ENCODE peak calls at places on chromosomes 13 and 19, in eight cellular contexts. K is Peyer's patch, P is body of pancreas, U is PC-3, Q is WERI-Rb-1, W is gastrocnemius medialis, E is uterus, A is fibroblast of lung. B is an unnamed sample.

GRCh38 chr13:110471833-110472162 is 89.7 kb downstream of the RAB20 start:
- DNase-seq in K (peak; percentile 90), W (peak; percentile 68), E (no peak), Q (peak; percentile 75), A (peak; percentile 52), U (no peak), P (no peak), B (peak; percentile 60)

GRCh38 chr19:17090501-17091074 is 15.0 kb downstream of the MYO9B start:
- DNase-seq in Q (no peak), E (no peak), P (no peak), W (no peak), U (no peak), K (peak; percentile 68), A (peak; percentile 73), B (no peak)

GRCh38 chr13:80029170-80029569 is 311.8 kb downstream of the SPRY2 start:
- DNase-seq in A (no peak), E (no peak), K (no peak), P (peak; percentile 32), W (no peak), Q (no peak), U (no peak), B (no peak)

GRCh38 chr19:51096473-51097165 is 11.6 kb downstream of the CTU1 start:
- DNase-seq in E (no peak), Q (no peak), K (no peak), P (no peak), A (no peak), W (no peak), U (peak; percentile 47), B (no peak)

GRCh38 chr13:76884167-76884566 is 2.0 kb downstream of the KCTD12 start:
- DNase-seq in W (no peak), Q (peak; percentile 41), P (no peak), A (peak; percentile 5), U (no peak), E (peak; percentile 50), K (peak; percentile 53), B (peak; percentile 17)

GRCh38 chr13:100069278-100069677 is 19.6 kb upstream of the PCCA start:
- DNase-seq in U (no peak), K (no peak), E (no peak), Q (no peak), A (no peak), W (no peak), P (no peak), B (no peak)

GRCh38 chr19:54188224-54188871 is 1.0 kb downstream of the MBOAT7 start:
- DNase-seq in K (peak; percentile 71), Q (no peak), E (peak; percentile 43), A (peak; percentile 84), W (no peak), U (peak; percentile 54), P (no peak), B (no peak)

GRCh38 chr19:2561895-2562294 is 86.0 kb downstream of the GADD45B start:
- DNase-seq in E (no peak), Q (no peak), K (peak; percentile 75), U (no peak), W (no peak), A (no peak), P (no peak), B (no peak)

GRCh38 chr19:3046621-3047306 is 15.5 kb downstream of the TLE5 start:
- DNase-seq in E (peak; percentile 89), P (peak; percentile 41), W (no peak), Q (peak; percentile 78), K (no peak), A (no peak), U (no peak), B (peak; percentile 39)

GRCh38 chr13:111514646-111515617 is 194.5 kb downstream of the TEX29 start:
- DNase-seq in E (no peak), Q (no peak), W (no peak), K (no peak), P (no peak), A (no peak), U (no peak), B (no peak)

GRCh38 chr13:34883381-34883780 is 58.7 kb upstream of the NBEA start:
- DNase-seq in A (no peak), E (peak; percentile 41), P (no peak), Q (no peak), U (no peak), W (no peak), K (no peak), B (no peak)

GRCh38 chr13:40528881-40529280 is 137.6 kb downstream of the FOXO1 start:
- DNase-seq in Q (no peak), E (no peak), K (no peak), A (no peak), U (no peak), W (no peak), P (no peak), B (no peak)

GRCh38 chr13:44848956-44849748 is 140.1 kb downstream of the NUFIP1 start:
- DNase-seq in E (peak; percentile 71), A (peak; percentile 29), W (no peak), U (no peak), K (no peak), P (no peak), Q (no peak), B (no peak)

GRCh38 chr13:109790071-109790470 is 3.7 kb upstream of the IRS2 start:
- DNase-seq in K (no peak), P (no peak), U (no peak), W (no peak), E (no peak), A (no peak), Q (no peak), B (no peak)

GRCh38 chr19:6274756-6275155 is 5.0 kb downstream of the MLLT1 start:
- DNase-seq in E (no peak), Q (no peak), P (no peak), U (no peak), A (no peak), K (peak; percentile 43), W (peak; percentile 78), B (no peak)
- H3K4me3 ChIP-seq in E (no peak overlapping the region), Q (peak overlapping the region; percentile 2), P (no peak overlapping the region), U (peak overlapping the region; percentile 55), A (peak overlapping the region; percentile 33), K (no peak overlapping the region), W (peak overlapping the region; percentile 15), B (no peak overlapping the region)

GRCh38 chr19:47713046-47714021 is at the start of gene EHD2:
- DNase-seq in U (no peak), P (peak; percentile 71), K (peak; percentile 56), E (peak; percentile 81), Q (no peak), W (peak; percentile 38), A (peak; percentile 69), B (peak; percentile 50)

GRCh38 chr19:47711652-47712239 is 1.5 kb upstream of the EHD2 start:
- DNase-seq in U (no peak), W (no peak), A (no peak), K (no peak), P (no peak), Q (no peak), E (no peak), B (no peak)

GRCh38 chr19:47719047-47719885 is 6.0 kb downstream of the EHD2 start:
- DNase-seq in P (peak; percentile 65), K (peak; percentile 83), A (peak; percentile 98), U (no peak), W (peak; percentile 78), E (peak; percentile 95), Q (peak; percentile 81), B (peak; percentile 80)

GRCh38 chr19:47716270-47716937 is 3.2 kb downstream of the EHD2 start:
- DNase-seq in A (no peak), E (no peak), W (no peak), P (no peak), Q (no peak), U (no peak), K (no peak), B (no peak)

DNA sequence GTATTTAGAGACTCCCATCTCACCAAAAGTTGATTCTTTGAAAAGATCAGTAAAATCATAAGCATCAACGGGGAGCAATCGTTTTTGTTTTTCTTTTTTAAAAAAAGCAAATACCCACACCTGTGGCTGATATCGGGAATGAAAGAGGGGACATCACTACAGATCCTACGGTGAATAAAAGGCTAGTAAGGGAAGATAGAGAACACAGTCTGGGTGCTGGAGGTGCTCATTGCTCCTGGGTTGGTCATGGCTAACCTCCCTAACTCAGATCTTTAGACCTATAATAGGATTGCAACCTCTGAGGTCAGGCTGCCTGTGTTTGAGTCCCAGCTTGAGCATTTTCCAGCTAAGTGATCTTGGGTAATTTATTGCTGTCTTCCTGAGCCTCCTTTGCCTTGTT is 1.1 kb downstream of the EHD2 start:
- DNase-seq in A (no peak), K (no peak), Q (no peak), E (no peak), P (no peak), U (no peak), W (no peak), B (no peak)
- H3K27ac ChIP-seq in A (peak overlapping the region; percentile 72), K (no peak overlapping the region), Q (no peak overlapping the region), E (peak overlapping the region; percentile 99), P (no peak overlapping the region), U (no peak overlapping the region), W (peak overlapping the region; percentile 78), B (peak overlapping the region; percentile 88)

GRCh38 chr19:57302727-57303401 is 17.4 kb upstream of the ZNF543 start:
- DNase-seq in P (no peak), U (peak; percentile 10), A (peak; percentile 73), K (no peak), W (peak; percentile 37), Q (no peak), E (no peak), B (no peak)
- H3K4me3 ChIP-seq in P (no peak overlapping the region), U (no peak overlapping the region), A (no peak overlapping the region), K (no peak overlapping the region), W (no peak overlapping the region), Q (no peak overlapping the region), E (no peak overlapping the region), B (no peak overlapping the region)

GRCh38 chr19:38004505-38005223 is 97.7 kb downstream of the SIPA1L3 start:
- DNase-seq in W (peak; percentile 82), E (peak; percentile 89), Q (peak; percentile 77), A (peak; percentile 96), U (peak; percentile 72), K (peak; percentile 83), P (peak; percentile 40), B (peak; percentile 67)

GRCh38 chr19:38001158-38001781 is 94.3 kb downstream of the SIPA1L3 start:
- DNase-seq in P (no peak), W (no peak), E (no peak), K (no peak), A (no peak), U (no peak), Q (no peak), B (no peak)

GRCh38 chr19:38004100-38004504 is 97.1 kb downstream of the SIPA1L3 start:
- DNase-seq in A (peak; percentile 76), U (peak; percentile 39), E (no peak), K (no peak), P (no peak), W (no peak), Q (no peak), B (no peak)

GRCh38 chr19:38005224-38005614 is 98.2 kb downstream of the SIPA1L3 start:
- DNase-seq in Q (no peak), U (no peak), E (no peak), W (no peak), A (no peak), P (no peak), K (no peak), B (no peak)

DNA sequence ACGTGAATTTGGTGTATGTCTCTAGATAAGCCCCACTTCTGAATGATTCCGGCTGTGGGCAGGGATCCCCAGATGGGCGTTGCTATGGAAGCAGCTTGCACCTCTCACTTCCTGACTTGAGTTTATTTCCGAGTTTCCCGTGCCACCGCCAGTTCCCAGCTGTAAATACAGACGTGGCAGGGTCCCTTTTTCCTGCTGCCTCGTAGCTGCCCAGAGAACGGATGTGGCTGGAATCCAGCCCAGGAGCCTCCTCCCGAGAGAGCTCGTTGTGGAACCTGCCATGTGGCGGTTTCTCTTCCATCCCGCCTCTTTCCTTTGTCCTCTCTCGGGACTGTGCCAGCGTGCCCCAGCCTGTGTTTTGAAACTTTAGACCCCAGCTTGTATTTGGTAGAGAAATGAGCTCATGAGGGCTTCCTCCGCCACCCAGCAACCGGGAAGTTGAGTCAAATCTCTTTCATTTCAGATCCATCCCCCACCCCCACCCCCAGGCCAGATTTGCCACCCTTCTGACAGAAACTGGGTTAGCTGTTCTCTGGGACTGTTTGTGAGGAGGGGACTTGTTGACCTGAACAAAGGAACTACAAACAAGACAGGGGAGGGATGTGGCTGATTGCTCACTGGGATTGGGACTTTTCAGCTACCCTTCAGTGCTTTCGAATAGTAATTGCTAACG is 96.6 kb downstream of the SIPA1L3 start:
- DNase-seq in U (peak; percentile 94), K (peak; percentile 72), E (peak; percentile 78), Q (peak; percentile 24), P (peak; percentile 59), W (peak; percentile 37), A (peak; percentile 92), B (peak; percentile 54)
- H3K27ac ChIP-seq in U (peak overlapping the region; percentile 100), K (peak overlapping the region; percentile 72), E (peak overlapping the region; percentile 88), Q (peak overlapping the region; percentile 85), P (peak overlapping the region; percentile 6), W (peak overlapping the region; percentile 75), A (peak overlapping the region; percentile 97), B (peak overlapping the region; percentile 71)

B was measured in transverse colon.